ENCODE peak calls at places on chromosomes 12 and 14, in four cellular contexts. One of them, this sample, is unnamed.

GRCh38 chr12:3761116-3761770 is 8.3 kb upstream of the CRACR2A start:
- DNase-seq in Panc1: no peak
- DNase-seq in transverse colon: no peak
- DNase-seq in H1: no peak
- DNase-seq in this sample: no peak

GRCh38 chr14:95597784-95598204 is 62.9 kb downstream of the GLRX5 start:
- DNase-seq in Panc1: no peak
- DNase-seq in transverse colon: no peak
- DNase-seq in H1: peak; percentile 38
- DNase-seq in this sample: no peak

GRCh38 chr12:57829025-57829777 is 10.7 kb upstream of the AVIL start:
- DNase-seq in Panc1: no peak
- DNase-seq in transverse colon: no peak
- DNase-seq in H1: no peak
- DNase-seq in this sample: no peak

GRCh38 chr14:104969741-104970230 is 8.4 kb downstream of the AHNAK2 start:
- DNase-seq in Panc1: no peak
- DNase-seq in transverse colon: no peak
- DNase-seq in H1: no peak
- DNase-seq in this sample: no peak

GRCh38 chr12:92625639-92626310 is 77.0 kb upstream of the PLEKHG7 start:
- DNase-seq in Panc1: no peak
- DNase-seq in transverse colon: no peak
- DNase-seq in H1: no peak
- DNase-seq in this sample: no peak

GRCh38 chr12:124913474-124914391 is 717 bp downstream of the UBC start:
- DNase-seq in Panc1: no peak
- DNase-seq in transverse colon: peak; percentile 94
- DNase-seq in H1: no peak
- DNase-seq in this sample: peak; percentile 93

GRCh38 chr14:59511916-59512530 is 27.7 kb downstream of the JKAMP start:
- DNase-seq in Panc1: no peak
- DNase-seq in transverse colon: peak; percentile 16
- DNase-seq in H1: peak; percentile 17
- DNase-seq in this sample: no peak

GRCh38 chr12:1500095-1500801 is 94.1 kb downstream of the FBXL14 start:
- DNase-seq in Panc1: no peak
- DNase-seq in transverse colon: no peak
- DNase-seq in H1: no peak
- DNase-seq in this sample: no peak

GRCh38 chr12:113136128-113136989 is 798 bp upstream of the RASAL1 start:
- DNase-seq in Panc1: no peak
- DNase-seq in transverse colon: peak; percentile 64
- DNase-seq in H1: no peak
- DNase-seq in this sample: no peak

GRCh38 chr14:27256805-27257204 is 659.0 kb upstream of the NOVA1 start:
- DNase-seq in Panc1: no peak
- DNase-seq in transverse colon: no peak
- DNase-seq in H1: no peak
- DNase-seq in this sample: no peak
- H3K9me3 ChIP-seq in Panc1: no peaks in the 10 kb centered on the region
- H3K9me3 ChIP-seq in transverse colon: no peaks in the 10 kb centered on the region
- H3K9me3 ChIP-seq in H1: no peaks in the 10 kb centered on the region
- H3K9me3 ChIP-seq in this sample: no peaks in the 10 kb centered on the region

DNA sequence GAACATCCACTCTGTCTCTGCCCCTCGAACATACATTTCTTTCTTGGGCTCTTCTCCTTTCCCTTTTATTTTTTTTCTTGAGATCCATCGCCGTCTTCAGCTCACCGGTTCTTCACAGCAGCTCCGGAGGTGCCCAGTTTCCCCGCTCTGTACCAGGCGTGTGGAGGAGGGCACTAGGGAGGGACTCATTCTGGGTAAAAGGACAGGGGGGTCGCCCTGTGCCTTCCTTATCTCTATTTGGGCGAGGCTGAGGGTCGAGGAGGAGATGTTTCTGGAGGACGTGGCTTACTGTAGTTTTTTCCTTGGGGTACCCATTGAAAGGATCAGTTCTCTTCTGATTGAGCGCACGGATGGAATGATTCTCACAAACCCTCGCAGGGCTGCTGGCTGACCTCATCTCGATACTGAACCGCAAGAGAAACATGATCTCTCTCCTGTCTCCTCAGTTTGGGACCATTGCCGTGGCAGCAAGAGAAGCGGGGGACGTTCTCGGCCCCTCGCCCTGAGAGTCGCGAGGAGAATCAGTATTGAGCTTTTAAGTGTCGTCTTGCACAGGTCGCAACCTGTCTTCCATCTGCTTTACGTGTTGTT is 386 bp downstream of the LIN52 start:
- DNase-seq in Panc1: no peak
- DNase-seq in transverse colon: no peak
- DNase-seq in H1: peak; percentile 1
- DNase-seq in this sample: no peak
- H3K4me3 ChIP-seq in Panc1: peak overlapping the region; percentile 98
- H3K4me3 ChIP-seq in transverse colon: peak overlapping the region; percentile 66
- H3K4me3 ChIP-seq in H1: peak overlapping the region; percentile 83
- H3K4me3 ChIP-seq in this sample: peak overlapping the region; percentile 48

GRCh38 chr12:62787023-62787422 is 147.9 kb downstream of the PPM1H start:
- DNase-seq in Panc1: no peak
- DNase-seq in transverse colon: no peak
- DNase-seq in H1: no peak
- DNase-seq in this sample: no peak

GRCh38 chr12:62783881-62784280 is 151.1 kb downstream of the PPM1H start:
- DNase-seq in Panc1: no peak
- DNase-seq in transverse colon: no peak
- DNase-seq in H1: no peak
- DNase-seq in this sample: no peak

GRCh38 chr12:62784576-62784975 is 150.4 kb downstream of the PPM1H start:
- DNase-seq in Panc1: no peak
- DNase-seq in transverse colon: no peak
- DNase-seq in H1: no peak
- DNase-seq in this sample: no peak

GRCh38 chr12:62787606-62788005 is 147.3 kb downstream of the PPM1H start:
- DNase-seq in Panc1: no peak
- DNase-seq in transverse colon: no peak
- DNase-seq in H1: no peak
- DNase-seq in this sample: no peak

DNA sequence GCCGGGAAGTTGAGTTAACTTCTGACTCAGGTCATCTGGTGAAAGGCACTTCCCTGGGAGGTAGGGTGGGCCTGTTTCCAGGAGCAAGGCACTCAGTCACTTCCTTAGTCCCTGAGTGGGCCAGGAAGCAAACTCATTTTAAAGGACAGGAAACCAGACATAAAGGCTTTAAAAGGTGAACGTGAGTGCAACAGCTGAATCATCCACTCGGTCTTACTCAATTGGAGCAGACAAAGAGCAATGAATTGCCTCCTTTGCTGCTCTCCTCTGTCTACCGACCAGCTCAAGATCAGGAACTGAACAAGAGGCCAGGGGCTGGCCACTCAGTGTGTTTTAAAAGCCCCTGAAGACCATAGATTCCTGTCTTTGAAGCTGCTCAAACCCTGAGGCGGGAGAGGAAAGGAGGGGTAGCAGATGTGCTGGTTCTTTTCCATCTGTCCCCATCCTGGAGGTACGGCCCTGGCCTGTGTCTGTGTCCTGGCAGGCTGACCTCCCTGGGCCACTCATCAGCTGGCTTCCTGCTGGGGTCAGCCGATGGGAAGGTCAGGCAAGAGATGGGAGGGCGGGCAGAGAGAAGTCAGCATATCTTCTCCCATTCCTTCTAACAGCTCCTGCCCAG is 148.9 kb downstream of the PPM1H start:
- DNase-seq in Panc1: peak; percentile 71
- DNase-seq in transverse colon: no peak
- DNase-seq in H1: no peak
- DNase-seq in this sample: no peak
- TF ChIP-seq POLR2AphosphoS5 in Panc1: no peak
- TF ChIP-seq POLR2AphosphoS5 in transverse colon: no peak
- TF ChIP-seq POLR2AphosphoS5 in H1: no peak
- TF ChIP-seq POLR2AphosphoS5 in this sample: no peak

GRCh38 chr12:104023710-104024109 is 26.3 kb downstream of the GLT8D2 start:
- DNase-seq in Panc1: no peak
- DNase-seq in transverse colon: no peak
- DNase-seq in H1: no peak
- DNase-seq in this sample: no peak
- H3K9me3 ChIP-seq in Panc1: peaks cover 3% of the 10 kb centered on the region
- H3K9me3 ChIP-seq in transverse colon: no peaks in the 10 kb centered on the region
- H3K9me3 ChIP-seq in H1: peaks cover 6% of the 10 kb centered on the region
- H3K9me3 ChIP-seq in this sample: no peaks in the 10 kb centered on the region

GRCh38 chr12:49322708-49323523 is at the start of gene TROAP:
- DNase-seq in Panc1: peak; percentile 98
- DNase-seq in transverse colon: peak; percentile 98
- DNase-seq in H1: peak; percentile 94
- DNase-seq in this sample: peak; percentile 97

GRCh38 chr12:49327368-49327767 is 4.3 kb downstream of the TROAP start:
- DNase-seq in Panc1: no peak
- DNase-seq in transverse colon: no peak
- DNase-seq in H1: no peak
- DNase-seq in this sample: no peak

GRCh38 chr12:49325606-49326005 is 2.6 kb downstream of the TROAP start:
- DNase-seq in Panc1: no peak
- DNase-seq in transverse colon: no peak
- DNase-seq in H1: no peak
- DNase-seq in this sample: no peak

GRCh38 chr12:49323524-49324097 is 556 bp downstream of the TROAP start:
- DNase-seq in Panc1: no peak
- DNase-seq in transverse colon: no peak
- DNase-seq in H1: no peak
- DNase-seq in this sample: no peak

GRCh38 chr12:49322367-49322707 is 718 bp upstream of the TROAP start:
- DNase-seq in Panc1: no peak
- DNase-seq in transverse colon: no peak
- DNase-seq in H1: no peak
- DNase-seq in this sample: no peak
- H3K4me3 ChIP-seq in Panc1: peak overlapping the region; percentile 82
- H3K4me3 ChIP-seq in transverse colon: peak overlapping the region; percentile 61
- H3K4me3 ChIP-seq in H1: peak overlapping the region; percentile 91
- H3K4me3 ChIP-seq in this sample: peak overlapping the region; percentile 46

This sample was measured in prostate gland.